ENCODE peak calls at places on chromosome 22, in seven cellular contexts. N is SJSA1; G is HCT116; I is CD8-positive, alpha-beta T cell; T is fibroblast of mammary gland; J is skeletal muscle cell; V is fibroblast of villous mesenchyme. O is an unnamed sample.

GRCh38 chr22:24834845-24835570 is 29.0 kb downstream of the SGSM1 start:
- DNase-seq in N (no peak), G (peak; percentile 37), I (no peak), T (peak; percentile 16), J (no peak), V (peak; percentile 28), O (peak; percentile 31)

GRCh38 chr22:37676691-37677627 is 1.5 kb downstream of the LGALS1 start:
- DNase-seq in N (peak; percentile 94), G (peak; percentile 69), I (peak; percentile 85), T (peak; percentile 97), J (peak; percentile 92), V (peak; percentile 99), O (peak; percentile 98)

GRCh38 chr22:27107005-27107404 is 449.6 kb downstream of the MIAT start:
- DNase-seq in N (no peak), G (no peak), I (no peak), T (no peak), J (no peak), V (no peak), O (no peak)

GRCh38 chr22:16781074-16781763 is 44.0 kb downstream of the XKR3 start:
- DNase-seq in N (no peak), G (no peak), I (no peak), T (no peak), J (no peak), V (no peak), O (no peak)

GRCh38 chr22:36921309-36922096 is 8.1 kb downstream of the CSF2RB start:
- DNase-seq in N (no peak), G (no peak), I (no peak), T (no peak), J (no peak), V (no peak), O (no peak)

GRCh38 chr22:48301908-48302307 is 1525.8 kb downstream of the BRD1 start:
- DNase-seq in N (no peak), G (no peak), I (no peak), T (no peak), J (no peak), V (no peak), O (no peak)

GRCh38 chr22:35057155-35057554 is 8.8 kb upstream of the ISX start:
- DNase-seq in N (no peak), G (no peak), I (no peak), T (no peak), J (no peak), V (no peak), O (no peak)

GRCh38 chr22:37231406-37232139 is 12.5 kb downstream of the RAC2 start:
- DNase-seq in N (no peak), G (no peak), I (no peak), T (no peak), J (no peak), V (no peak), O (no peak)

GRCh38 chr22:36201630-36202312 is at the start of gene APOL4:
- DNase-seq in N (no peak), G (no peak), I (no peak), T (peak; percentile 59), J (no peak), V (peak; percentile 40), O (no peak)

GRCh38 chr22:17152340-17152739 is 6.7 kb downstream of the HDHD5 start:
- DNase-seq in N (no peak), G (no peak), I (no peak), T (no peak), J (no peak), V (no peak), O (no peak)

GRCh38 chr22:27213291-27213690 is 555.9 kb downstream of the MIAT start:
- DNase-seq in N (no peak), G (no peak), I (no peak), T (no peak), J (no peak), V (no peak), O (peak; percentile 35)

GRCh38 chr22:47318041-47318737 is 555.7 kb downstream of the TBC1D22A start:
- DNase-seq in N (no peak), G (no peak), I (no peak), T (no peak), J (no peak), V (no peak), O (no peak)

GRCh38 chr22:46754826-46755225 is 7.6 kb upstream of the TBC1D22A start:
- DNase-seq in N (no peak), G (no peak), I (no peak), T (no peak), J (no peak), V (no peak), O (no peak)

GRCh38 chr22:29509815-29510214 is 29.8 kb downstream of the NEFH start:
- DNase-seq in N (no peak), G (no peak), I (no peak), T (no peak), J (no peak), V (no peak), O (no peak)

GRCh38 chr22:29499852-29500251 is 19.8 kb downstream of the NEFH start:
- DNase-seq in N (no peak), G (no peak), I (no peak), T (no peak), J (no peak), V (no peak), O (no peak)

GRCh38 chr22:29509298-29509697 is 29.3 kb downstream of the NEFH start:
- DNase-seq in N (no peak), G (no peak), I (no peak), T (no peak), J (no peak), V (no peak), O (no peak)

GRCh38 chr22:29503811-29504372 is 23.9 kb downstream of the NEFH start:
- DNase-seq in N (peak; percentile 46), G (no peak), I (no peak), T (peak; percentile 81), J (peak; percentile 62), V (peak; percentile 88), O (peak; percentile 86)
- H3K4me3 ChIP-seq in N (no peak overlapping the region), G (no peak overlapping the region), I (no peak overlapping the region), T (no peak overlapping the region), J (no peak overlapping the region), V (no peak overlapping the region), O (no peak overlapping the region)

GRCh38 chr22:19755145-19755710 is 5.3 kb upstream of the TBX1 start:
- DNase-seq in N (no peak), G (no peak), I (no peak), T (no peak), J (no peak), V (no peak), O (no peak)
- H3K4me3 ChIP-seq in N (no peak overlapping the region), G (no peak overlapping the region), I (no peak overlapping the region), T (no peak overlapping the region), J (no peak overlapping the region), V (no peak overlapping the region), O (no peak overlapping the region)

GRCh38 chr22:39469681-39470461 is 13.1 kb downstream of the MGAT3 start:
- DNase-seq in N (no peak), G (no peak), I (no peak), T (no peak), J (no peak), V (no peak), O (no peak)
- H3K4me3 ChIP-seq in N (no peak overlapping the region), G (no peak overlapping the region), I (no peak overlapping the region), T (no peak overlapping the region), J (no peak overlapping the region), V (no peak overlapping the region), O (no peak overlapping the region)

GRCh38 chr22:43996170-43996980 is 27.7 kb upstream of the PARVB start:
- DNase-seq in N (no peak), G (no peak), I (peak; percentile 34), T (no peak), J (no peak), V (no peak), O (no peak)
- H3K4me3 ChIP-seq in N (no peak overlapping the region), G (no peak overlapping the region), I (peak overlapping the region; percentile 67), T (no peak overlapping the region), J (no peak overlapping the region), V (no peak overlapping the region), O (no peak overlapping the region)

GRCh38 chr22:45009881-45010531 is at the start of gene PHF21B:
- DNase-seq in N (peak; percentile 45), G (no peak), I (no peak), T (peak; percentile 9), J (no peak), V (peak; percentile 26), O (peak; percentile 22)

GRCh38 chr22:45007247-45007945 is 2.4 kb downstream of the PHF21B start:
- DNase-seq in N (no peak), G (no peak), I (no peak), T (no peak), J (no peak), V (peak; percentile 31), O (peak; percentile 31)

GRCh38 chr22:45010532-45010900 is 711 bp upstream of the PHF21B start:
- DNase-seq in N (no peak), G (no peak), I (no peak), T (no peak), J (no peak), V (no peak), O (no peak)

GRCh38 chr22:45007946-45008852 is 1.6 kb downstream of the PHF21B start:
- DNase-seq in N (peak; percentile 17), G (no peak), I (no peak), T (no peak), J (no peak), V (peak; percentile 20), O (no peak)

DNA sequence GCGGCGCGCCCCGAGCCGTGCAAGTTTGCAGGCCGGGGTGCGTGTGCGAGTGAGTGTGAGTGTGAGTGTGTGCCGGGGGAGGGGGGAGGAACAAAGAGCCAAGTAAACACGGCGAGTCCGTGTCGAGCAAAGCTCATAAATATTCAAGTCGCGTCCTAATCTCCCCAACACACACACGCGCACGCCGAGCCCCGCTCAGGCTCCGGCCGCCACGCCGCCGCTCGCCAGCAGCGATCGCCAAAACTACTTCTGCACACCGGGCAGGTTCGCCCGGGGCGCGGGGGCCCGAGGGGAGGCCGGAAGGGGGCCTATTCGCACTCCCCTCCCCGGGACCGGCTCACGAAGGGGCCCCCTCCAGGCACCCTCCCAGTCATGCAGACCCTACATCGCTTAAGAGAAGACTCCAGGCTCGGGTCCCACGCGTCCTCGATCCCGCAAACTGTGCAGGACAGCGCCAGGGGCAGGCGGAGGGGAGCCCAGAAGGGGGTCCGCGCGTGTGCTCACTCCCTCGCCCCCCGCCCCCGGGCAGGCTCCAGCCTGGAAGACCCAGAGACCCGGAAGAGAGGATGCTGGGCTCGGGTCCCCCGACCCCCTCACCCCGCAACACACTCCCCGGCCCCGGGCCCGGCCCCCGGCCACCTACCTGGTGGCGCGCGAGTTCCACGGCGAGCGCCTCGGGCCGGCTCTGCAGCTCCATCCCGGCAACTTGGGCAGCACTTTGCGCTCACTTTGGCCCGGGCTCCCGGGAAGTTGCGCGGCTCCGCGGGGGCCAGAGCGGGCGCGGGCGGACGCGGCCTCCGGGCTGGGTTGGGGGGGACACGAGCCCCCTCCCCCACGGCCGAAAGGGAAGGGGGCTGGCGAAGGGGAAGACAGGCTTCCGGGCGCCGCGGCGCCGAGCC is 703 bp downstream of the PHF21B start:
- DNase-seq in N (peak; percentile 9), G (no peak), I (no peak), T (peak; percentile 5), J (no peak), V (peak; percentile 16), O (peak; percentile 9)
- H3K4me3 ChIP-seq in N (peak overlapping the region; percentile 46), G (no peak overlapping the region), I (no peak overlapping the region), T (no peak overlapping the region), J (peak overlapping the region; percentile 59), V (peak overlapping the region; percentile 18), O (no peak overlapping the region)

GRCh38 chr22:40436460-40437431 is 66.4 kb downstream of the SGSM3 start:
- DNase-seq in N (peak; percentile 79), G (peak; percentile 53), I (no peak), T (peak; percentile 71), J (no peak), V (peak; percentile 83), O (peak; percentile 81)
- H3K4me3 ChIP-seq in N (no peak overlapping the region), G (no peak overlapping the region), I (no peak overlapping the region), T (no peak overlapping the region), J (peak overlapping the region; percentile 17), V (peak overlapping the region; percentile 28), O (peak overlapping the region; percentile 20)

O was measured in choroid plexus epithelial cell.